ENCODE peak calls at places on chromosomes 16 and 17, in seven cellular contexts. One of them, this sample, is unnamed.

GRCh38 chr17:72465191-72466024 is 344.6 kb downstream of the SOX9 start:
- DNase-seq in neural progenitor cell: no peak
- DNase-seq in right atrium auricular region: no peak
- DNase-seq in coronary artery: no peak
- DNase-seq in GM13976: peak
- DNase-seq in activated CD8-positive, alpha-beta T cell treated with anti-CD3 and anti-CD28 coated beads for 36 hours: no peak
- DNase-seq in PC-9: peak
- DNase-seq in this sample: peak

GRCh38 chr17:55624789-55625433 is 97.8 kb downstream of the TMEM100 start:
- DNase-seq in neural progenitor cell: no peak
- DNase-seq in activated CD8-positive, alpha-beta T cell treated with anti-CD3 and anti-CD28 coated beads for 36 hours: no peak
- DNase-seq in PC-9: no peak
- DNase-seq in GM13976: no peak
- DNase-seq in right atrium auricular region: no peak
- DNase-seq in coronary artery: no peak
- DNase-seq in this sample: no peak

GRCh38 chr16:89738538-89739317 is 17.4 kb downstream of the ZNF276 start:
- DNase-seq in coronary artery: no peak
- DNase-seq in PC-9: no peak
- DNase-seq in right atrium auricular region: no peak
- DNase-seq in neural progenitor cell: no peak
- DNase-seq in GM13976: no peak
- DNase-seq in activated CD8-positive, alpha-beta T cell treated with anti-CD3 and anti-CD28 coated beads for 36 hours: no peak
- DNase-seq in this sample: no peak

GRCh38 chr17:19409509-19409908 is 1.5 kb upstream of the RNF112 start:
- DNase-seq in neural progenitor cell: no peak
- DNase-seq in right atrium auricular region: no peak
- DNase-seq in coronary artery: no peak
- DNase-seq in PC-9: peak
- DNase-seq in activated CD8-positive, alpha-beta T cell treated with anti-CD3 and anti-CD28 coated beads for 36 hours: no peak
- DNase-seq in GM13976: no peak
- DNase-seq in this sample: no peak

GRCh38 chr16:81189100-81189664 is 49.3 kb upstream of the BCO1 start:
- DNase-seq in neural progenitor cell: no peak
- DNase-seq in activated CD8-positive, alpha-beta T cell treated with anti-CD3 and anti-CD28 coated beads for 36 hours: no peak
- DNase-seq in coronary artery: peak
- DNase-seq in PC-9: no peak
- DNase-seq in GM13976: no peak
- DNase-seq in right atrium auricular region: peak
- DNase-seq in this sample: no peak

GRCh38 chr17:57486978-57487377 is 230.7 kb downstream of the MSI2 start:
- DNase-seq in GM13976: no peak
- DNase-seq in activated CD8-positive, alpha-beta T cell treated with anti-CD3 and anti-CD28 coated beads for 36 hours: no peak
- DNase-seq in PC-9: no peak
- DNase-seq in neural progenitor cell: no peak
- DNase-seq in right atrium auricular region: no peak
- DNase-seq in coronary artery: no peak
- DNase-seq in this sample: no peak

GRCh38 chr16:75758215-75758614 is 31.9 kb upstream of the CPHXL start:
- DNase-seq in GM13976: no peak
- DNase-seq in coronary artery: no peak
- DNase-seq in PC-9: no peak
- DNase-seq in activated CD8-positive, alpha-beta T cell treated with anti-CD3 and anti-CD28 coated beads for 36 hours: peak
- DNase-seq in right atrium auricular region: no peak
- DNase-seq in neural progenitor cell: no peak
- DNase-seq in this sample: no peak

GRCh38 chr16:54647731-54648221 is 282.9 kb upstream of the IRX5 start:
- DNase-seq in coronary artery: no peak
- DNase-seq in neural progenitor cell: no peak
- DNase-seq in right atrium auricular region: no peak
- DNase-seq in PC-9: peak
- DNase-seq in GM13976: no peak
- DNase-seq in activated CD8-positive, alpha-beta T cell treated with anti-CD3 and anti-CD28 coated beads for 36 hours: no peak
- DNase-seq in this sample: no peak

GRCh38 chr17:33142703-33143299 is 150.3 kb downstream of the ASIC2 start:
- DNase-seq in coronary artery: no peak
- DNase-seq in neural progenitor cell: peak
- DNase-seq in right atrium auricular region: no peak
- DNase-seq in activated CD8-positive, alpha-beta T cell treated with anti-CD3 and anti-CD28 coated beads for 36 hours: peak
- DNase-seq in PC-9: no peak
- DNase-seq in GM13976: peak
- DNase-seq in this sample: no peak

GRCh38 chr17:15882058-15882720 is 62.7 kb upstream of the ADORA2B start:
- DNase-seq in PC-9: no peak
- DNase-seq in right atrium auricular region: no peak
- DNase-seq in activated CD8-positive, alpha-beta T cell treated with anti-CD3 and anti-CD28 coated beads for 36 hours: no peak
- DNase-seq in neural progenitor cell: peak
- DNase-seq in coronary artery: no peak
- DNase-seq in GM13976: no peak
- DNase-seq in this sample: no peak
- TF ChIP-seq CTCF in PC-9: no peak
- TF ChIP-seq CTCF in right atrium auricular region: no peak
- TF ChIP-seq CTCF in activated CD8-positive, alpha-beta T cell treated with anti-CD3 and anti-CD28 coated beads for 36 hours: no peak
- TF ChIP-seq CTCF in neural progenitor cell: peak
- TF ChIP-seq CTCF in coronary artery: no peak
- TF ChIP-seq CTCF in GM13976: no peak
- TF ChIP-seq CTCF in this sample: no peak

DNA sequence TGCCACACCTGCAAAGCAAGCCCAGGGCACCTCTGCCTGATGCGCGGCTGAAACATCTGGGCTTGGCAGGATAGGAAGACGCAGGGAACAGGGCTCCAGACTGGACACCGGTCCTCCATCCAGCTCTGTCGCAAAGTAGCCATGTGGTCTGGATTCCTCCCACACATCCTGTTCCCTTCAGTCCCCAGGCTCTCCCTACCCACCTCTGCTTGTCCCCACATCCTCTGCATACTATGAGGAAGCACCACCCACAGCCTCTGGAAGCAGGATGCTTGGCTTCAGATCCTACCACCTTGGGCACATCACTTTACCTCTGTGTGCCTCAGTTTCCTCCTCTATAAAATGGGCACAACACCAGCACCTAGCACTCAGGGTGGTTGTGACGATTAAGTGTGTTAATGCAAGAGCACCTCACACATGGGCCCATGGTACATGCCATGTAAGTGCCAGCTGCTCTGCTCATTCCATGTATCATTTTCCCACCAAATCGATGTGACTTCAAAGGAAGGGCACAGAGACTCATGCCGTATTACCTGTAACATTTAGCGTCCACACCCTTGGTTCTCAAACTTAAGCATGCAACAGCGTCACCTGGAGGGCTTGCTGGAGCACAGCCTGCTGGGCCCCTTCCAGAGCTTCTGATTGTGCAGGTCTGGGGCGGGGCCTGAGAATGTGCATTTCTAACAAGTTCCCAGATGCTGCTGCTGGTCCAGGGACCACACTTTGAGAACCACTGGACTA is 138.6 kb upstream of the SDK2 start:
- DNase-seq in coronary artery: no peak
- DNase-seq in GM13976: no peak
- DNase-seq in right atrium auricular region: no peak
- DNase-seq in neural progenitor cell: peak
- DNase-seq in PC-9: peak
- DNase-seq in activated CD8-positive, alpha-beta T cell treated with anti-CD3 and anti-CD28 coated beads for 36 hours: peak
- DNase-seq in this sample: no peak
- TF ChIP-seq CTCF in coronary artery: no peak
- TF ChIP-seq CTCF in GM13976: no peak
- TF ChIP-seq CTCF in right atrium auricular region: no peak
- TF ChIP-seq CTCF in neural progenitor cell: peak
- TF ChIP-seq CTCF in PC-9: no peak
- TF ChIP-seq CTCF in activated CD8-positive, alpha-beta T cell treated with anti-CD3 and anti-CD28 coated beads for 36 hours: no peak
- TF ChIP-seq CTCF in this sample: no peak

GRCh38 chr16:4520913-4521312 is 17.7 kb downstream of the CDIP1 start:
- DNase-seq in neural progenitor cell: no peak
- DNase-seq in coronary artery: no peak
- DNase-seq in activated CD8-positive, alpha-beta T cell treated with anti-CD3 and anti-CD28 coated beads for 36 hours: no peak
- DNase-seq in right atrium auricular region: no peak
- DNase-seq in PC-9: no peak
- DNase-seq in GM13976: no peak
- DNase-seq in this sample: no peak

GRCh38 chr16:4515611-4516233 is 22.9 kb downstream of the CDIP1 start:
- DNase-seq in activated CD8-positive, alpha-beta T cell treated with anti-CD3 and anti-CD28 coated beads for 36 hours: no peak
- DNase-seq in coronary artery: no peak
- DNase-seq in neural progenitor cell: no peak
- DNase-seq in right atrium auricular region: no peak
- DNase-seq in GM13976: no peak
- DNase-seq in PC-9: no peak
- DNase-seq in this sample: no peak

GRCh38 chr16:4519274-4520058 is 19.1 kb downstream of the CDIP1 start:
- DNase-seq in right atrium auricular region: no peak
- DNase-seq in neural progenitor cell: no peak
- DNase-seq in activated CD8-positive, alpha-beta T cell treated with anti-CD3 and anti-CD28 coated beads for 36 hours: no peak
- DNase-seq in GM13976: no peak
- DNase-seq in coronary artery: no peak
- DNase-seq in PC-9: no peak
- DNase-seq in this sample: no peak

GRCh38 chr16:4518281-4518680 is 20.3 kb downstream of the CDIP1 start:
- DNase-seq in right atrium auricular region: no peak
- DNase-seq in coronary artery: no peak
- DNase-seq in PC-9: no peak
- DNase-seq in activated CD8-positive, alpha-beta T cell treated with anti-CD3 and anti-CD28 coated beads for 36 hours: no peak
- DNase-seq in neural progenitor cell: no peak
- DNase-seq in GM13976: no peak
- DNase-seq in this sample: no peak

DNA sequence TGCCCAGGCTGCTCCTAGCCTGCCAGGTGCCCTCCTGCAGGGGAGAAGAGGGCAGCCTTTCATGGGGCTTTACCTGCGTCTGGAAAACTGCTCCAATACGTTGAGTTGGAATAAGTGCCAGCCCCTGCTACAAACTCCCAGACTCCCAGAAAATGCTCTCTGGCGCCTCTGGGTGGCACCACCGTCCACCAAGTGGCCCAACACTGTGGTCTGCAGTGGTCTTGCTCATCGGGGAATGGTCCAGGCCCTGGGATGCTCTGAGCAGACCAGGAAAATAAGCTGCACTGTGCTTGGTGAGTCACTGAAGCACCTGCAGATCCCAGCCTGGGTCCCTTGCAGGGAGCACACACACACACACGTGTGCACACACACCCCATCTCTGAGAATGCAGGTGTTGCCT is 20.8 kb downstream of the CDIP1 start:
- DNase-seq in PC-9: no peak
- DNase-seq in neural progenitor cell: peak
- DNase-seq in right atrium auricular region: no peak
- DNase-seq in activated CD8-positive, alpha-beta T cell treated with anti-CD3 and anti-CD28 coated beads for 36 hours: peak
- DNase-seq in coronary artery: no peak
- DNase-seq in GM13976: no peak
- DNase-seq in this sample: no peak
- TF ChIP-seq CTCF in PC-9: peak
- TF ChIP-seq CTCF in neural progenitor cell: peak
- TF ChIP-seq CTCF in right atrium auricular region: peak
- TF ChIP-seq CTCF in activated CD8-positive, alpha-beta T cell treated with anti-CD3 and anti-CD28 coated beads for 36 hours: peak
- TF ChIP-seq CTCF in coronary artery: no peak
- TF ChIP-seq CTCF in GM13976: peak
- TF ChIP-seq CTCF in this sample: peak

GRCh38 chr16:66129196-66129595 is 237.3 kb upstream of the CDH5 start:
- DNase-seq in activated CD8-positive, alpha-beta T cell treated with anti-CD3 and anti-CD28 coated beads for 36 hours: no peak
- DNase-seq in PC-9: no peak
- DNase-seq in neural progenitor cell: no peak
- DNase-seq in GM13976: no peak
- DNase-seq in coronary artery: no peak
- DNase-seq in right atrium auricular region: no peak
- DNase-seq in this sample: no peak

GRCh38 chr16:66133641-66134402 is 232.7 kb upstream of the CDH5 start:
- DNase-seq in coronary artery: no peak
- DNase-seq in right atrium auricular region: no peak
- DNase-seq in PC-9: no peak
- DNase-seq in GM13976: no peak
- DNase-seq in neural progenitor cell: no peak
- DNase-seq in activated CD8-positive, alpha-beta T cell treated with anti-CD3 and anti-CD28 coated beads for 36 hours: no peak
- DNase-seq in this sample: no peak

GRCh38 chr16:66130296-66130910 is 236.1 kb upstream of the CDH5 start:
- DNase-seq in GM13976: no peak
- DNase-seq in PC-9: no peak
- DNase-seq in activated CD8-positive, alpha-beta T cell treated with anti-CD3 and anti-CD28 coated beads for 36 hours: no peak
- DNase-seq in coronary artery: no peak
- DNase-seq in neural progenitor cell: no peak
- DNase-seq in right atrium auricular region: no peak
- DNase-seq in this sample: no peak

GRCh38 chr16:66131156-66131807 is 235.2 kb upstream of the CDH5 start:
- DNase-seq in right atrium auricular region: no peak
- DNase-seq in PC-9: no peak
- DNase-seq in activated CD8-positive, alpha-beta T cell treated with anti-CD3 and anti-CD28 coated beads for 36 hours: no peak
- DNase-seq in neural progenitor cell: no peak
- DNase-seq in coronary artery: no peak
- DNase-seq in GM13976: no peak
- DNase-seq in this sample: no peak

GRCh38 chr16:66131895-66132294 is 234.6 kb upstream of the CDH5 start:
- DNase-seq in PC-9: no peak
- DNase-seq in GM13976: no peak
- DNase-seq in neural progenitor cell: no peak
- DNase-seq in activated CD8-positive, alpha-beta T cell treated with anti-CD3 and anti-CD28 coated beads for 36 hours: no peak
- DNase-seq in coronary artery: no peak
- DNase-seq in right atrium auricular region: no peak
- DNase-seq in this sample: no peak
- TF ChIP-seq CTCF in PC-9: no peak
- TF ChIP-seq CTCF in GM13976: no peak
- TF ChIP-seq CTCF in neural progenitor cell: no peak
- TF ChIP-seq CTCF in activated CD8-positive, alpha-beta T cell treated with anti-CD3 and anti-CD28 coated beads for 36 hours: no peak
- TF ChIP-seq CTCF in coronary artery: no peak
- TF ChIP-seq CTCF in right atrium auricular region: no peak
- TF ChIP-seq CTCF in this sample: no peak

This sample was measured in osteocyte.